ENCODE peak calls at places on chromosome 3, in nine cellular contexts. G is HT-29; H is HEK293T; F is HFFc6; L is stomach; V is A172; N is retinal pigment epithelial cell; R is stimulated activated CD4-positive, alpha-beta T cell treated with anti-CD3 and anti-CD28 coated beads, Interleukin-2, amount 100 ng/mL, for 48 hours; T is SK-N-DZ. C is an unnamed sample.

GRCh38 chr3:129558076-129558771 is 15.2 kb downstream of the H1-8 start:
- DNase-seq in T (no peak), H (no peak), F (no peak), L (no peak), N (no peak), G (no peak), V (peak), R (no peak), C (no peak)

GRCh38 chr3:149596136-149596770 is 61.6 kb downstream of the WWTR1 start:
- DNase-seq in H (no peak), L (no peak), T (no peak), F (no peak), R (no peak), G (no peak), N (no peak), V (peak), C (no peak)

GRCh38 chr3:55664387-55664786 is 177.3 kb upstream of the WNT5A start:
- DNase-seq in N (no peak), R (no peak), G (no peak), L (no peak), T (no peak), V (no peak), F (no peak), H (no peak), C (no peak)

GRCh38 chr3:3743754-3744153 is 55.5 kb upstream of the LRRN1 start:
- DNase-seq in H (no peak), L (no peak), G (no peak), N (no peak), T (no peak), R (no peak), V (no peak), F (no peak), C (no peak)

GRCh38 chr3:134244921-134245320 is 5.7 kb downstream of the RYK start:
- DNase-seq in G (no peak), T (no peak), H (no peak), R (no peak), V (no peak), L (no peak), N (no peak), F (no peak), C (no peak)

GRCh38 chr3:23811117-23811487 is 5.3 kb downstream of the UBE2E1 start:
- DNase-seq in V (no peak), G (peak), R (no peak), L (no peak), F (no peak), H (no peak), T (no peak), N (no peak), C (no peak)

GRCh38 chr3:48129921-48130320 is 58.3 kb downstream of the CDC25A start:
- DNase-seq in R (no peak), H (no peak), L (no peak), G (no peak), N (no peak), F (peak), T (no peak), V (no peak), C (no peak)

GRCh38 chr3:110384601-110385000 is 687.0 kb upstream of the NECTIN3 start:
- DNase-seq in H (no peak), T (no peak), V (peak), G (no peak), L (no peak), F (peak), R (no peak), N (no peak), C (no peak)

GRCh38 chr3:33575313-33575712 is 135.1 kb upstream of the UBP1 start:
- DNase-seq in N (no peak), G (no peak), L (no peak), F (no peak), V (no peak), T (no peak), H (no peak), R (no peak), C (no peak)

GRCh38 chr3:49124991-49125670 is 4.5 kb upstream of the USP19 start:
- DNase-seq in F (no peak), L (no peak), N (no peak), V (no peak), G (no peak), T (no peak), H (no peak), R (no peak), C (no peak)

GRCh38 chr3:172256101-172256687 is 192.1 kb downstream of the GHSR start:
- DNase-seq in V (no peak), G (no peak), F (no peak), N (no peak), T (no peak), R (no peak), H (no peak), L (no peak), C (no peak)

GRCh38 chr3:143464850-143465249 is 345.3 kb downstream of the CHST2 start:
- DNase-seq in V (peak), L (no peak), T (no peak), H (no peak), R (no peak), F (no peak), G (no peak), N (no peak), C (no peak)

GRCh38 chr3:5330152-5330810 is 142.8 kb downstream of the EDEM1 start:
- DNase-seq in N (no peak), L (no peak), V (peak), T (no peak), F (peak), G (no peak), R (peak), H (no peak), C (no peak)

GRCh38 chr3:156174229-156174847 is 54.0 kb downstream of the KCNAB1 start:
- DNase-seq in N (peak), H (no peak), R (no peak), G (peak), V (peak), T (peak), F (peak), L (no peak), C (no peak)

GRCh38 chr3:82196645-82197044 is 435.2 kb upstream of the GBE1 start:
- DNase-seq in G (no peak), L (no peak), V (no peak), N (no peak), R (no peak), T (no peak), F (no peak), H (no peak), C (no peak)

GRCh38 chr3:22360197-22360596 is 609.2 kb upstream of the ZNF385D start:
- DNase-seq in R (no peak), H (no peak), F (no peak), N (no peak), T (no peak), L (no peak), G (no peak), V (no peak), C (no peak)

GRCh38 chr3:33062814-33063346 is 34.1 kb downstream of the GLB1 start:
- DNase-seq in F (no peak), G (no peak), L (no peak), T (no peak), H (no peak), V (no peak), R (no peak), N (no peak), C (no peak)

GRCh38 chr3:49533786-49534519 is 20.3 kb upstream of the BSN start:
- DNase-seq in N (no peak), T (no peak), H (no peak), R (no peak), L (no peak), F (no peak), V (no peak), G (no peak), C (no peak)

GRCh38 chr3:125072749-125073404 is 17.1 kb upstream of the HEG1 start:
- DNase-seq in H (no peak), T (peak), R (no peak), G (no peak), V (no peak), N (no peak), F (no peak), L (no peak), C (no peak)

GRCh38 chr3:42122261-42123011 is 31.3 kb downstream of the TRAK1 start:
- DNase-seq in V (no peak), H (no peak), L (no peak), G (no peak), N (no peak), F (peak), T (no peak), R (no peak), C (no peak)

GRCh38 chr3:122112754-122113153 is 57.6 kb downstream of the CD86 start:
- DNase-seq in N (no peak), F (no peak), V (no peak), G (no peak), L (no peak), H (no peak), R (no peak), T (no peak), C (no peak)

GRCh38 chr3:44415421-44415820 is 62.0 kb downstream of the ZNF445 start:
- DNase-seq in G (no peak), T (no peak), N (no peak), H (peak), R (no peak), V (no peak), L (no peak), F (no peak), C (no peak)

GRCh38 chr3:94130690-94131089 is 67.8 kb downstream of the NSUN3 start:
- DNase-seq in V (no peak), H (no peak), L (no peak), G (no peak), N (no peak), T (no peak), F (no peak), R (no peak), C (no peak)

GRCh38 chr3:168047190-168047795 is 48.4 kb downstream of the GOLIM4 start:
- DNase-seq in G (peak), N (peak), T (peak), L (no peak), F (peak), V (peak), H (peak), R (no peak), C (peak)

GRCh38 chr3:148178508-148178907 is 519.2 kb upstream of the AGTR1 start:
- DNase-seq in V (no peak), G (peak), L (no peak), H (no peak), F (no peak), R (no peak), N (no peak), T (no peak), C (no peak)

GRCh38 chr3:61634678-61635077 is 73.3 kb downstream of the PTPRG start:
- DNase-seq in L (no peak), V (no peak), F (peak), R (no peak), H (peak), N (no peak), T (no peak), G (no peak), C (no peak)

C was measured in HL-60.